ENCODE peak calls at places on chromosomes 5 and 9, in six cellular contexts. I is ascending aorta; X is MV-4-11; J is NCI-H748 treated with DMSO at 0.1 percent for 48 hours; P is occipital lobe; M is CD4-positive, alpha-beta memory T cell. U is an unnamed sample.
A peak's percentile ranks its signal among the peaks of the same experiment; 100 is the strongest.

GRCh38 chr9:8874482-8874881 is 1074.9 kb upstream of the DMAC1 start:
- DNase-seq in J (no peak), M (no peak), I (no peak), P (no peak), X (no peak), U (no peak)

GRCh38 chr9:93644397-93645088 is 68.2 kb downstream of the PHF2 start:
- DNase-seq in J (no peak), P (no peak), X (no peak), M (no peak), I (no peak), U (no peak)

GRCh38 chr9:75890541-75891276 is at the start of gene PCSK5:
- DNase-seq in J (peak; percentile 67), I (peak; percentile 76), M (peak; percentile 86), X (peak; percentile 66), P (peak; percentile 85), U (peak; percentile 95)

GRCh38 chr5:98750693-98751092 is 22.8 kb upstream of the RGMB start:
- DNase-seq in P (no peak), I (no peak), M (no peak), X (no peak), J (no peak), U (no peak)

GRCh38 chr9:100066539-100066938 is 32.3 kb downstream of the ERP44 start:
- DNase-seq in X (peak; percentile 82), J (no peak), M (no peak), P (no peak), I (no peak), U (no peak)

GRCh38 chr9:504921-505821 is 290.5 kb downstream of the DOCK8 start:
- DNase-seq in X (no peak), I (no peak), J (no peak), M (no peak), P (peak; percentile 14), U (no peak)

GRCh38 chr5:115087951-115088350 is 81.8 kb downstream of the TRIM36 start:
- DNase-seq in I (no peak), X (no peak), P (no peak), M (no peak), J (no peak), U (no peak)

GRCh38 chr9:91033802-91034201 is 232.2 kb downstream of the SYK start:
- DNase-seq in I (no peak), M (peak; percentile 59), P (no peak), X (no peak), J (no peak), U (peak; percentile 5)

GRCh38 chr9:136840877-136841645 is 1.2 kb upstream of the AJM1 start:
- DNase-seq in X (peak; percentile 29), M (no peak), J (no peak), P (peak; percentile 81), I (no peak), U (peak; percentile 82)

GRCh38 chr5:36692791-36693763 is 86.7 kb downstream of the SLC1A3 start:
- DNase-seq in X (peak; percentile 67), I (no peak), M (no peak), J (peak; percentile 46), P (peak; percentile 65), U (peak; percentile 58)

GRCh38 chr5:80223561-80223960 is 32.3 kb downstream of the SERINC5 start:
- DNase-seq in X (no peak), M (no peak), P (no peak), J (no peak), I (no peak), U (no peak)

GRCh38 chr9:124018731-124019697 is 7.4 kb downstream of the LHX2 start:
- DNase-seq in M (no peak), P (no peak), J (no peak), I (no peak), X (no peak), U (no peak)

GRCh38 chr9:98992885-98993569 is 49.3 kb downstream of the COL15A1 start:
- DNase-seq in J (no peak), X (no peak), I (no peak), M (no peak), P (no peak), U (no peak)

GRCh38 chr9:93958875-93959682 is 3.9 kb upstream of the BARX1 start:
- DNase-seq in J (no peak), M (no peak), X (peak; percentile 60), I (no peak), P (no peak), U (peak; percentile 19)

GRCh38 chr5:150082889-150083288 is 3.5 kb downstream of the CSF1R start:
- DNase-seq in I (no peak), J (no peak), X (no peak), M (no peak), P (no peak), U (no peak)

GRCh38 chr9:92965759-92966517 is 18.6 kb downstream of the FGD3 start:
- DNase-seq in X (no peak), I (no peak), J (no peak), P (no peak), M (no peak), U (no peak)

GRCh38 chr9:109264865-109265532 is 55.9 kb downstream of the EPB41L4B start:
- DNase-seq in X (no peak), J (no peak), P (no peak), I (no peak), M (no peak), U (peak; percentile 73)

GRCh38 chr5:104179057-104179456 is 616.5 kb upstream of the NUDT12 start:
- DNase-seq in J (peak; percentile 6), P (no peak), I (no peak), X (peak; percentile 42), M (no peak), U (peak; percentile 62)

GRCh38 chr9:69204869-69205268 is 30.8 kb downstream of the TJP2 start:
- DNase-seq in I (no peak), M (no peak), J (no peak), P (peak; percentile 82), X (no peak), U (no peak)

GRCh38 chr9:23342296-23342695 is 483.7 kb downstream of the ELAVL2 start:
- DNase-seq in J (no peak), I (no peak), M (no peak), P (no peak), X (no peak), U (no peak)

GRCh38 chr5:110402562-110402961 is 323.9 kb downstream of the TMEM232 start:
- DNase-seq in M (no peak), I (no peak), P (no peak), J (no peak), X (no peak), U (no peak)

GRCh38 chr5:164013077-164013670 is 507.8 kb downstream of the MAT2B start:
- DNase-seq in X (peak; percentile 56), M (peak; percentile 3), I (no peak), P (peak; percentile 7), J (peak; percentile 66), U (peak; percentile 68)

GRCh38 chr5:138179277-138179857 is 455 bp downstream of the KIF20A start:
- DNase-seq in I (no peak), P (no peak), X (peak; percentile 31), M (no peak), J (no peak), U (peak; percentile 50)

GRCh38 chr5:36722913-36723312 is 116.5 kb downstream of the SLC1A3 start:
- DNase-seq in M (peak; percentile 10), J (no peak), X (no peak), I (no peak), P (no peak), U (no peak)

GRCh38 chr5:144332265-144332664 is 161.6 kb downstream of the KCTD16 start:
- DNase-seq in P (no peak), J (peak; percentile 11), I (no peak), M (no peak), X (no peak), U (no peak)

GRCh38 chr5:122421379-122422081 is 109.5 kb downstream of the SNCAIP start:
- DNase-seq in P (no peak), J (no peak), I (no peak), X (no peak), M (no peak), U (no peak)

U was measured in NCI-H526.